ENCODE peak calls at places on chromosome 12, in four cellular contexts. E, V, N and S are unnamed samples.

GRCh38 chr12:50221228-50222008 is 54.2 kb upstream of the CERS5 start:
- DNase-seq in E (no peak), V (no peak), N (no peak), S (no peak)

GRCh38 chr12:92070864-92071445 is 74.7 kb downstream of the BTG1 start:
- DNase-seq in E (no peak), V (no peak), N (no peak), S (no peak)

GRCh38 chr12:68908076-68908475 is 24.9 kb downstream of the CPM start:
- DNase-seq in E (no peak), V (no peak), N (no peak), S (no peak)

GRCh38 chr12:52074006-52074405 is 4.2 kb downstream of the ATG101 start:
- DNase-seq in E (no peak), V (no peak), N (no peak), S (no peak)

GRCh38 chr12:132743831-132744230 is 17.8 kb downstream of the ANKLE2 start:
- DNase-seq in E (no peak), V (no peak), N (no peak), S (no peak)

GRCh38 chr12:121975029-121975428 is 46.7 kb upstream of the BCL7A start:
- DNase-seq in E (no peak), V (no peak), N (no peak), S (no peak)

GRCh38 chr12:96070670-96071279 is 35.4 kb upstream of the LTA4H start:
- DNase-seq in E (peak), V (no peak), N (no peak), S (no peak)

GRCh38 chr12:34400423-34400881 is 378.2 kb downstream of the ALG10 start:
- DNase-seq in E (peak), V (peak), N (peak), S (peak)

GRCh38 chr12:46553911-46554310 is 181.3 kb upstream of the SLC38A2 start:
- DNase-seq in E (no peak), V (no peak), N (no peak), S (no peak)

GRCh38 chr12:57836442-57837375 is 9.8 kb downstream of the CTDSP2 start:
- DNase-seq in E (peak), V (peak), N (no peak), S (no peak)

GRCh38 chr12:6277982-6278438 is 32.5 kb upstream of the PLEKHG6 start:
- DNase-seq in E (no peak), V (peak), N (no peak), S (no peak)

GRCh38 chr12:95724767-95725166 is 65.8 kb downstream of the NTN4 start:
- DNase-seq in E (no peak), V (no peak), N (no peak), S (no peak)

GRCh38 chr12:49389092-49389703 is 21.9 kb downstream of the SPATS2 start:
- DNase-seq in E (peak), V (no peak), N (no peak), S (no peak)

GRCh38 chr12:10957741-10958140 is 18.7 kb upstream of the TAS2R14 start:
- DNase-seq in E (no peak), V (no peak), N (no peak), S (no peak)

GRCh38 chr12:132827763-132828703 is 636 bp downstream of the GOLGA3 start:
- DNase-seq in E (peak), V (no peak), N (no peak), S (no peak)

GRCh38 chr12:109199324-109199723 is 82.9 kb downstream of the ACACB start:
- DNase-seq in E (peak), V (no peak), N (no peak), S (no peak)

GRCh38 chr12:100185361-100185894 is 15.2 kb upstream of the ACTR6 start:
- DNase-seq in E (no peak), V (no peak), N (no peak), S (no peak)

GRCh38 chr12:93571360-93571853 is 1.1 kb upstream of the SOCS2 start:
- DNase-seq in E (peak), V (peak), N (peak), S (peak)

GRCh38 chr12:58633479-58633878 is 286.8 kb downstream of the LRIG3 start:
- DNase-seq in E (no peak), V (no peak), N (no peak), S (no peak)

GRCh38 chr12:4215862-4216541 is 57.6 kb upstream of the CCND2 start:
- DNase-seq in E (no peak), V (no peak), N (no peak), S (no peak)

GRCh38 chr12:25252946-25253345 is 2.2 kb upstream of the KRAS start:
- DNase-seq in E (no peak), V (no peak), N (no peak), S (no peak)

GRCh38 chr12:89319606-89320005 is 32.7 kb downstream of the DUSP6 start:
- DNase-seq in E (no peak), V (no peak), N (no peak), S (no peak)

GRCh38 chr12:90166671-90167070 is 458.0 kb upstream of the ATP2B1 start:
- DNase-seq in E (no peak), V (no peak), N (no peak), S (no peak)

GRCh38 chr12:51222461-51222860 is 4.6 kb upstream of the POU6F1 start:
- DNase-seq in E (no peak), V (no peak), N (no peak), S (no peak)

GRCh38 chr12:113232787-113233585 is 11.7 kb downstream of the TPCN1 start:
- DNase-seq in E (peak), V (peak), N (peak), S (no peak)

GRCh38 chr12:91617830-91618229 is 435.2 kb upstream of the DCN start:
- DNase-seq in E (no peak), V (no peak), N (no peak), S (no peak)

GRCh38 chr12:52013626-52014310 is 7.0 kb downstream of the TAMALIN start:
- DNase-seq in E (peak), V (no peak), N (no peak), S (no peak)

GRCh38 chr12:75953312-75953906 is 78.2 kb downstream of the PHLDA1 start:
- DNase-seq in E (no peak), V (no peak), N (no peak), S (no peak)

GRCh38 chr12:57430117-57430930 is 519 bp downstream of the R3HDM2 start:
- DNase-seq in E (peak), V (peak), N (peak), S (peak)

GRCh38 chr12:34404377-34405285 is 382.3 kb downstream of the ALG10 start:
- DNase-seq in E (peak), V (peak), N (peak), S (peak)

GRCh38 chr12:52618866-52619265 is 507 bp upstream of the KRT73 start:
- DNase-seq in E (no peak), V (no peak), N (no peak), S (no peak)

GRCh38 chr12:38139456-38139855 is 177.1 kb upstream of the ALG10B start:
- DNase-seq in E (no peak), V (no peak), N (no peak), S (no peak)

GRCh38 chr12:62977419-62977818 is 42.5 kb upstream of the PPM1H start:
- DNase-seq in E (no peak), V (no peak), N (no peak), S (no peak)

GRCh38 chr12:52401526-52401925 is 4.6 kb downstream of the KRT82 start:
- DNase-seq in E (no peak), V (no peak), N (no peak), S (no peak)

GRCh38 chr12:122003646-122004611 is 17.8 kb upstream of the BCL7A start:
- DNase-seq in E (no peak), V (no peak), N (no peak), S (no peak)

GRCh38 chr12:101013993-101014392 is 196.0 kb downstream of the SLC5A8 start:
- DNase-seq in E (no peak), V (no peak), N (no peak), S (no peak)

GRCh38 chr12:103331643-103332042 is 164.1 kb downstream of the C12orf42 start:
- DNase-seq in E (no peak), V (no peak), N (no peak), S (no peak)

GRCh38 chr12:47004634-47005033 is 74.8 kb upstream of the PCED1B start:
- DNase-seq in E (no peak), V (no peak), N (no peak), S (no peak)

GRCh38 chr12:43349863-43350262 is 202.1 kb downstream of the ADAMTS20 start:
- DNase-seq in E (no peak), V (no peak), N (no peak), S (no peak)

DNA sequence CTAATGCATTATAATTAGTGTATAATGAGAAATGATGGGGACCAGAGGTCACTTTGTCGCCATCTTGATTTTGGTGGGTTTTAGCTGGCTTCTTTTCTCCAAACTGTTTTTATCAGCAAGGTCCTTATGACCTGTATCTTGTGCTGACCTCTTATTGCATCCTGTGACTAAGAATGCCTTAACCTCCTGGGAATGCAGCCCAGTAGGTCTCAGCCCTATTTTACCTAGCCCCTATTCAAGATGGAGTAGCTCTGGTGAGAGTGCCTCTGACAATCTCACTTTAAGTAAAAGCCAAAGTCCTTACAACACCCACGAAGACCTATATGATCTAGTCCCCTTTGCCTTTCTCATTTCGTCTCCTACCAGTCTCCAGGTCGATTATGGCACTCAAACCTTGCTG is 28.3 kb upstream of the STRAP start:
- DNase-seq in E (no peak), V (no peak), N (no peak), S (no peak)
- H3K27ac ChIP-seq in E (no peak), V (no peak), N (no peak), S (no peak)

GRCh38 chr12:66447643-66448042 is 145.3 kb downstream of the HELB start:
- DNase-seq in E (no peak), V (no peak), N (no peak), S (no peak)

GRCh38 chr12:66449531-66449930 is 147.2 kb downstream of the HELB start:
- DNase-seq in E (no peak), V (no peak), N (no peak), S (no peak)

GRCh38 chr12:66441905-66442559 is 139.7 kb downstream of the HELB start:
- DNase-seq in E (no peak), V (no peak), N (no peak), S (no peak)

GRCh38 chr12:66446276-66446675 is 144.0 kb downstream of the HELB start:
- DNase-seq in E (no peak), V (no peak), N (no peak), S (no peak)
- TF ChIP-seq CTCF in E (peak), V (no peak), N (no peak), S (no peak)

GRCh38 chr12:79778802-79779201 is 88.0 kb upstream of the PAWR start:
- DNase-seq in E (no peak), V (no peak), N (no peak), S (no peak)

GRCh38 chr12:79773896-79774295 is 83.1 kb upstream of the PAWR start:
- DNase-seq in E (no peak), V (no peak), N (no peak), S (no peak)

GRCh38 chr12:79775355-79776073 is 84.8 kb upstream of the PAWR start:
- DNase-seq in E (no peak), V (no peak), N (no peak), S (no peak)

DNA sequence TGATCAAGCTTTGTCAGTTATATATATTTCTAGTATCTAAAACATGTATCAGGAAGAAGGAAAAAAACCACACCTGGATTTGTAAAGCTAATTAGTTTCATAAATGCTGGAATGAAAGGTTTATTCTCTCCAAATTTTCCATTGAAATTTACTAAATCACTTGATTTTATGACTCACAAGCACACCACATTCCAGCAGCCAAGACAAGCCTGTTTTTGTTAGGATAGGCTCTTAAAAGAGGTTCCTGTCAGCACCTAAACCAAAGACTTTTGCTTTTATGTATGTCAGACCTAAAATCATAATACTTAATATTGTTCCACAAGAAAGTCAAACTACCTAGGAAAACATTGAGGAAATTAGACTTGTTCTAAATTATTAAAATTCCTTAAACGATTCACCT is 85.3 kb upstream of the PAWR start:
- DNase-seq in E (no peak), V (no peak), N (no peak), S (no peak)
- H3K27ac ChIP-seq in E (no peak), V (peak), N (peak), S (peak)

DNA sequence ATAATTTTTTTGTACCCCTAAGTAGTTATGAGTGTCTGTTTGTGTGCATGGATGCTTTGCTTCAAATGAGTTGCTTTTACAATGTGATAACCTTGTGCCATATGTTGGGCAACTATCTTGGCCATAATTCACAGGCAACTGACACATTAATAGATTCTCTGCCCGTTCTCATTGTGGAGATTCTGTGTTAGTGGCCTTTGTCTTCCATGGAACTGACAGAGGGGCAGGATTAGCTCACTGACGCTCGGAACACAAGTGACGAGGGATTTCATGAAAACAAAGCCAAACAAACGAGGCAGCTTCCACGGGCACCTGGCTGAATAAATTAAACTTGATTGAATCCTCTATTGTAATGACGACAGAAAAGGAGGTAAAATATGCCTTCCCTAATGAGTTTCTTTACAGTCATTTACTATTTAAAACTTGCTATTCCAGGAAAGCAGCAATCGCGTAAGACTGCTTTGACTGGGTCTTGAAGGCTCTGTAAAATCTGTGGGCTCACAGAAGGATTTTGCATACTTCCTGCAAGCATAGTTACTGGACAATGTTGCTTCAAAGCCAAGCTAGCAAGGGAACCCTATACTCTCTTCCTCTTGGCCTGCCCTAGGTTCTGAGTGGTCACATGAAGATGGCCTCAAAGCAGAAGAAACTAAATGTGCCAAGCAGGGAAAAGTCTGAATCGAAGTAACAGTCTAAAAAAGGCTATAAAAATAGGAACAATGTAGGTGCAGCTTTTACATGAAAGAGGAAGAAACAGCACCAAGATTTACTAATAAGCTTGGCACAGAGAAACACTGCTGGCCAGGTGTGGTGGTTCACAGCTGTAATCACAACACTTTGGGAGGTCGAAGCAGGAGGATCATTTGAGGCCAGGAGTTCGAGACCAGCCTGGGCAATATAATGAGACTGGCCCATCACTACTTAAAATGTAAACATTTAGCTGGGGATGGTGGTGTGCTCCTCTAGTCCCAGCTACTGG is 28.1 kb upstream of the SINHCAF start:
- DNase-seq in E (no peak), V (no peak), N (no peak), S (no peak)
- TF ChIP-seq CTCF in E (no peak), V (no peak), N (no peak), S (no peak)

GRCh38 chr12:79415296-79415695 is 275.5 kb downstream of the PAWR start:
- DNase-seq in E (no peak), V (no peak), N (no peak), S (no peak)
- H3K27ac ChIP-seq in E (no peak), V (peak), N (peak), S (no peak)